ENCODE peak calls at places on chromosome 12, in four cellular contexts. F is mesenchymal stem cell, X is IMR-90, J is mesendoderm. Q is an unnamed sample.

GRCh38 chr12:593396-593976 is 69.8 kb downstream of the NINJ2 start:
- DNase-seq in F (no peak), X (no peak), J (no peak), Q (no peak)

GRCh38 chr12:54463034-54463433 is 10.4 kb downstream of the GTSF1 start:
- DNase-seq in J (no peak), X (peak; percentile 27), F (no peak), Q (no peak)

GRCh38 chr12:33313476-33313875 is 126.1 kb downstream of the SYT10 start:
- DNase-seq in J (no peak), F (no peak), X (no peak), Q (no peak)

GRCh38 chr12:99383258-99383657 is 264.3 kb upstream of the GARIN6 start:
- DNase-seq in X (no peak), F (no peak), J (no peak), Q (no peak)

GRCh38 chr12:389138-390096 is at the start of gene KDM5A:
- DNase-seq in F (peak; percentile 98), J (peak; percentile 97), X (peak; percentile 94), Q (peak; percentile 88)

GRCh38 chr12:70691018-70691672 is 53.9 kb upstream of the PTPRB start:
- DNase-seq in F (peak; percentile 37), J (no peak), X (peak; percentile 65), Q (no peak)

GRCh38 chr12:59040651-59041050 is 120.3 kb upstream of the LRIG3 start:
- DNase-seq in F (peak; percentile 84), J (peak; percentile 74), X (peak; percentile 94), Q (no peak)

GRCh38 chr12:89781161-89781560 is 72.5 kb upstream of the ATP2B1 start:
- DNase-seq in J (no peak), X (no peak), F (no peak), Q (no peak)

GRCh38 chr12:78865297-78865955 is 852 bp downstream of the SYT1 start:
- DNase-seq in X (no peak), F (no peak), J (no peak), Q (no peak)
- H2BK15ac ChIP-seq in X (no peak overlapping the region), F (no peak overlapping the region), J (no peak overlapping the region), Q (no peak overlapping the region)

DNA sequence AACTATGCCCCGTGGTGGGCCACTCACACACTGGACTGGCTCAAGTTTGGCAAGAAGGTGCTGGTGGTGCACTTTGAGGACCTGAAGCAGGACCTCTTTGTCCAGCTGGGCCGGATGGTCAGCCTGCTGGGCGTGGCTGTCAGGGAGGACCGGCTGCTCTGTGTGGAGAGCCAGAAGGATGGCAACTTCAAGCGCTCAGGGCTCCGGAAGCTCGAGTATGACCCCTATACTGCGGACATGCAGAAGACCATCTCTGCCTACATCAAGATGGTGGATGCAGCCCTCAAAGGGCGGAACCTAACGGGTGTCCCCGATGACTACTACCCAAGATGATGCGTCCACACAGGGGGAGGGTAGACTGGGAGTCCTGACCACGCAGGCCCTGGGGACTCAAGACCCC is 91.1 kb downstream of the CMKLR1 start:
- DNase-seq in F (no peak), X (no peak), J (no peak), Q (no peak)
- H2BK15ac ChIP-seq in F (no peak overlapping the region), X (no peak overlapping the region), J (no peak overlapping the region), Q (no peak overlapping the region)

GRCh38 chr12:94938583-94938982 is 64.9 kb downstream of the NDUFA12 start:
- DNase-seq in J (no peak), F (no peak), X (no peak), Q (no peak)
- H2BK15ac ChIP-seq in J (no peak overlapping the region), F (no peak overlapping the region), X (no peak overlapping the region), Q (no peak overlapping the region)

GRCh38 chr12:132268674-132269073 is 60.7 kb downstream of the GALNT9 start:
- DNase-seq in X (no peak), F (no peak), J (no peak), Q (no peak)
- H2BK15ac ChIP-seq in X (no peak overlapping the region), F (no peak overlapping the region), J (no peak overlapping the region), Q (no peak overlapping the region)

Q was measured in H1.